ENCODE peak calls at places on chromosomes 16 and 17, in nine cellular contexts. One of them, this sample, is unnamed.

GRCh38 chr17:42111265-42111636 is 1.3 kb downstream of the DHX58 start:
- DNase-seq in endodermal cell: no peak
- DNase-seq in activated CD4-positive, alpha-beta T cell treated with anti-CD3 and anti-CD28 coated beads, Interleukin-2, amount 10 ng/mL, durations not matched to agents 7 days and 5 days: no peak
- DNase-seq in IMR-90: no peak
- DNase-seq in endothelial cell: no peak
- DNase-seq in HT1080: no peak
- DNase-seq in neural crest cell: no peak
- DNase-seq in H1: no peak
- DNase-seq in esophagus muscularis mucosa: no peak
- DNase-seq in this sample: no peak

GRCh38 chr16:77859493-77860232 is 71.3 kb downstream of the VAT1L start:
- DNase-seq in endodermal cell: no peak
- DNase-seq in activated CD4-positive, alpha-beta T cell treated with anti-CD3 and anti-CD28 coated beads, Interleukin-2, amount 10 ng/mL, durations not matched to agents 7 days and 5 days: no peak
- DNase-seq in IMR-90: no peak
- DNase-seq in endothelial cell: no peak
- DNase-seq in HT1080: no peak
- DNase-seq in neural crest cell: no peak
- DNase-seq in H1: no peak
- DNase-seq in esophagus muscularis mucosa: no peak
- DNase-seq in this sample: no peak

GRCh38 chr17:1011760-1012735 is 15.1 kb downstream of the TIMM22 start:
- DNase-seq in endodermal cell: no peak
- DNase-seq in activated CD4-positive, alpha-beta T cell treated with anti-CD3 and anti-CD28 coated beads, Interleukin-2, amount 10 ng/mL, durations not matched to agents 7 days and 5 days: no peak
- DNase-seq in IMR-90: no peak
- DNase-seq in endothelial cell: no peak
- DNase-seq in HT1080: no peak
- DNase-seq in neural crest cell: no peak
- DNase-seq in H1: no peak
- DNase-seq in esophagus muscularis mucosa: no peak
- DNase-seq in this sample: peak

GRCh38 chr17:77854083-77854758 is 104.3 kb upstream of the TNRC6C start:
- DNase-seq in endodermal cell: peak
- DNase-seq in activated CD4-positive, alpha-beta T cell treated with anti-CD3 and anti-CD28 coated beads, Interleukin-2, amount 10 ng/mL, durations not matched to agents 7 days and 5 days: no peak
- DNase-seq in IMR-90: no peak
- DNase-seq in endothelial cell: no peak
- DNase-seq in HT1080: no peak
- DNase-seq in neural crest cell: no peak
- DNase-seq in H1: no peak
- DNase-seq in esophagus muscularis mucosa: no peak
- DNase-seq in this sample: no peak

GRCh38 chr16:75216127-75216526 is 2.7 kb upstream of the CTRB1 start:
- DNase-seq in endodermal cell: peak
- DNase-seq in activated CD4-positive, alpha-beta T cell treated with anti-CD3 and anti-CD28 coated beads, Interleukin-2, amount 10 ng/mL, durations not matched to agents 7 days and 5 days: no peak
- DNase-seq in IMR-90: no peak
- DNase-seq in endothelial cell: no peak
- DNase-seq in HT1080: no peak
- DNase-seq in neural crest cell: no peak
- DNase-seq in H1: no peak
- DNase-seq in esophagus muscularis mucosa: no peak
- DNase-seq in this sample: peak

GRCh38 chr16:4214215-4214621 is 27.7 kb downstream of the SRL start:
- DNase-seq in endodermal cell: no peak
- DNase-seq in activated CD4-positive, alpha-beta T cell treated with anti-CD3 and anti-CD28 coated beads, Interleukin-2, amount 10 ng/mL, durations not matched to agents 7 days and 5 days: no peak
- DNase-seq in IMR-90: peak
- DNase-seq in endothelial cell: no peak
- DNase-seq in HT1080: peak
- DNase-seq in neural crest cell: no peak
- DNase-seq in H1: peak
- DNase-seq in esophagus muscularis mucosa: no peak
- DNase-seq in this sample: peak

GRCh38 chr17:63511331-63511730 is 11.8 kb upstream of the KCNH6 start:
- DNase-seq in endodermal cell: no peak
- DNase-seq in activated CD4-positive, alpha-beta T cell treated with anti-CD3 and anti-CD28 coated beads, Interleukin-2, amount 10 ng/mL, durations not matched to agents 7 days and 5 days: no peak
- DNase-seq in IMR-90: no peak
- DNase-seq in endothelial cell: no peak
- DNase-seq in HT1080: no peak
- DNase-seq in neural crest cell: no peak
- DNase-seq in H1: no peak
- DNase-seq in esophagus muscularis mucosa: no peak
- DNase-seq in this sample: peak

GRCh38 chr16:90016339-90016950 is 2.8 kb downstream of the DBNDD1 start:
- DNase-seq in endodermal cell: no peak
- DNase-seq in activated CD4-positive, alpha-beta T cell treated with anti-CD3 and anti-CD28 coated beads, Interleukin-2, amount 10 ng/mL, durations not matched to agents 7 days and 5 days: no peak
- DNase-seq in IMR-90: no peak
- DNase-seq in endothelial cell: no peak
- DNase-seq in HT1080: no peak
- DNase-seq in neural crest cell: no peak
- DNase-seq in H1: no peak
- DNase-seq in esophagus muscularis mucosa: no peak
- DNase-seq in this sample: peak

GRCh38 chr17:80720624-80721577 is 176.3 kb downstream of the RPTOR start:
- DNase-seq in endodermal cell: no peak
- DNase-seq in activated CD4-positive, alpha-beta T cell treated with anti-CD3 and anti-CD28 coated beads, Interleukin-2, amount 10 ng/mL, durations not matched to agents 7 days and 5 days: peak
- DNase-seq in IMR-90: peak
- DNase-seq in endothelial cell: peak
- DNase-seq in HT1080: peak
- DNase-seq in neural crest cell: no peak
- DNase-seq in H1: no peak
- DNase-seq in esophagus muscularis mucosa: no peak
- DNase-seq in this sample: no peak

GRCh38 chr17:17179371-17179827 is 26.7 kb downstream of the PLD6 start:
- DNase-seq in endodermal cell: no peak
- DNase-seq in activated CD4-positive, alpha-beta T cell treated with anti-CD3 and anti-CD28 coated beads, Interleukin-2, amount 10 ng/mL, durations not matched to agents 7 days and 5 days: peak
- DNase-seq in IMR-90: peak
- DNase-seq in endothelial cell: no peak
- DNase-seq in HT1080: peak
- DNase-seq in neural crest cell: no peak
- DNase-seq in H1: no peak
- DNase-seq in esophagus muscularis mucosa: no peak
- DNase-seq in this sample: peak

GRCh38 chr17:1179635-1180433 is at the start of gene ABR:
- DNase-seq in endodermal cell: peak
- DNase-seq in activated CD4-positive, alpha-beta T cell treated with anti-CD3 and anti-CD28 coated beads, Interleukin-2, amount 10 ng/mL, durations not matched to agents 7 days and 5 days: peak
- DNase-seq in IMR-90: peak
- DNase-seq in endothelial cell: peak
- DNase-seq in HT1080: no peak
- DNase-seq in neural crest cell: peak
- DNase-seq in H1: no peak
- DNase-seq in esophagus muscularis mucosa: no peak
- DNase-seq in this sample: peak

GRCh38 chr17:66301864-66302741 is at the start of gene PRKCA:
- DNase-seq in endodermal cell: peak
- DNase-seq in activated CD4-positive, alpha-beta T cell treated with anti-CD3 and anti-CD28 coated beads, Interleukin-2, amount 10 ng/mL, durations not matched to agents 7 days and 5 days: peak
- DNase-seq in IMR-90: peak
- DNase-seq in endothelial cell: peak
- DNase-seq in HT1080: peak
- DNase-seq in neural crest cell: peak
- DNase-seq in H1: no peak
- DNase-seq in esophagus muscularis mucosa: no peak
- DNase-seq in this sample: peak

GRCh38 chr16:88924834-88925539 is 52.0 kb downstream of the CBFA2T3 start:
- DNase-seq in endodermal cell: peak
- DNase-seq in activated CD4-positive, alpha-beta T cell treated with anti-CD3 and anti-CD28 coated beads, Interleukin-2, amount 10 ng/mL, durations not matched to agents 7 days and 5 days: no peak
- DNase-seq in IMR-90: peak
- DNase-seq in endothelial cell: peak
- DNase-seq in HT1080: peak
- DNase-seq in neural crest cell: no peak
- DNase-seq in H1: peak
- DNase-seq in esophagus muscularis mucosa: no peak
- DNase-seq in this sample: peak

GRCh38 chr17:75064867-75065561 is 18.0 kb downstream of the KCTD2 start:
- DNase-seq in endodermal cell: peak
- DNase-seq in activated CD4-positive, alpha-beta T cell treated with anti-CD3 and anti-CD28 coated beads, Interleukin-2, amount 10 ng/mL, durations not matched to agents 7 days and 5 days: no peak
- DNase-seq in IMR-90: no peak
- DNase-seq in endothelial cell: no peak
- DNase-seq in HT1080: no peak
- DNase-seq in neural crest cell: no peak
- DNase-seq in H1: no peak
- DNase-seq in esophagus muscularis mucosa: no peak
- DNase-seq in this sample: peak

GRCh38 chr17:9943343-9943742 is 38.3 kb upstream of the RCVRN start:
- DNase-seq in endodermal cell: no peak
- DNase-seq in activated CD4-positive, alpha-beta T cell treated with anti-CD3 and anti-CD28 coated beads, Interleukin-2, amount 10 ng/mL, durations not matched to agents 7 days and 5 days: no peak
- DNase-seq in IMR-90: no peak
- DNase-seq in endothelial cell: no peak
- DNase-seq in HT1080: no peak
- DNase-seq in neural crest cell: no peak
- DNase-seq in H1: no peak
- DNase-seq in esophagus muscularis mucosa: no peak
- DNase-seq in this sample: no peak

GRCh38 chr16:2022723-2023097 is 3.1 kb downstream of the NPW start:
- DNase-seq in endodermal cell: peak
- DNase-seq in activated CD4-positive, alpha-beta T cell treated with anti-CD3 and anti-CD28 coated beads, Interleukin-2, amount 10 ng/mL, durations not matched to agents 7 days and 5 days: no peak
- DNase-seq in IMR-90: peak
- DNase-seq in endothelial cell: peak
- DNase-seq in HT1080: no peak
- DNase-seq in neural crest cell: no peak
- DNase-seq in H1: no peak
- DNase-seq in esophagus muscularis mucosa: no peak
- DNase-seq in this sample: peak

GRCh38 chr17:76370261-76370993 is 14.0 kb upstream of the SPHK1 start:
- DNase-seq in endodermal cell: no peak
- DNase-seq in activated CD4-positive, alpha-beta T cell treated with anti-CD3 and anti-CD28 coated beads, Interleukin-2, amount 10 ng/mL, durations not matched to agents 7 days and 5 days: no peak
- DNase-seq in IMR-90: peak
- DNase-seq in endothelial cell: no peak
- DNase-seq in HT1080: peak
- DNase-seq in neural crest cell: no peak
- DNase-seq in H1: no peak
- DNase-seq in esophagus muscularis mucosa: no peak
- DNase-seq in this sample: peak

GRCh38 chr16:70695351-70696070 is 9.7 kb upstream of the MTSS2 start:
- DNase-seq in endodermal cell: peak
- DNase-seq in activated CD4-positive, alpha-beta T cell treated with anti-CD3 and anti-CD28 coated beads, Interleukin-2, amount 10 ng/mL, durations not matched to agents 7 days and 5 days: peak
- DNase-seq in IMR-90: no peak
- DNase-seq in endothelial cell: peak
- DNase-seq in HT1080: peak
- DNase-seq in neural crest cell: no peak
- DNase-seq in H1: no peak
- DNase-seq in esophagus muscularis mucosa: no peak
- DNase-seq in this sample: no peak

GRCh38 chr16:85731179-85731578 is 19.7 kb downstream of the C16orf74 start:
- DNase-seq in endodermal cell: no peak
- DNase-seq in activated CD4-positive, alpha-beta T cell treated with anti-CD3 and anti-CD28 coated beads, Interleukin-2, amount 10 ng/mL, durations not matched to agents 7 days and 5 days: no peak
- DNase-seq in IMR-90: no peak
- DNase-seq in endothelial cell: no peak
- DNase-seq in HT1080: no peak
- DNase-seq in neural crest cell: no peak
- DNase-seq in H1: no peak
- DNase-seq in esophagus muscularis mucosa: no peak
- DNase-seq in this sample: peak

GRCh38 chr16:89536886-89537548 is 23.5 kb upstream of the RPL13 start:
- DNase-seq in endodermal cell: no peak
- DNase-seq in activated CD4-positive, alpha-beta T cell treated with anti-CD3 and anti-CD28 coated beads, Interleukin-2, amount 10 ng/mL, durations not matched to agents 7 days and 5 days: no peak
- DNase-seq in IMR-90: no peak
- DNase-seq in endothelial cell: no peak
- DNase-seq in HT1080: no peak
- DNase-seq in neural crest cell: no peak
- DNase-seq in H1: no peak
- DNase-seq in esophagus muscularis mucosa: no peak
- DNase-seq in this sample: peak

GRCh38 chr16:21272253-21272652 is 5.8 kb downstream of the CRYM start:
- DNase-seq in endodermal cell: no peak
- DNase-seq in activated CD4-positive, alpha-beta T cell treated with anti-CD3 and anti-CD28 coated beads, Interleukin-2, amount 10 ng/mL, durations not matched to agents 7 days and 5 days: no peak
- DNase-seq in IMR-90: no peak
- DNase-seq in endothelial cell: no peak
- DNase-seq in HT1080: no peak
- DNase-seq in neural crest cell: no peak
- DNase-seq in H1: no peak
- DNase-seq in esophagus muscularis mucosa: no peak
- DNase-seq in this sample: no peak

GRCh38 chr16:87550510-87550961 is 51.8 kb upstream of the JPH3 start:
- DNase-seq in endodermal cell: peak
- DNase-seq in activated CD4-positive, alpha-beta T cell treated with anti-CD3 and anti-CD28 coated beads, Interleukin-2, amount 10 ng/mL, durations not matched to agents 7 days and 5 days: peak
- DNase-seq in IMR-90: no peak
- DNase-seq in endothelial cell: peak
- DNase-seq in HT1080: no peak
- DNase-seq in neural crest cell: peak
- DNase-seq in H1: no peak
- DNase-seq in esophagus muscularis mucosa: no peak
- DNase-seq in this sample: peak

GRCh38 chr17:48176456-48176855 is 68.9 kb downstream of the SNX11 start:
- DNase-seq in endodermal cell: no peak
- DNase-seq in activated CD4-positive, alpha-beta T cell treated with anti-CD3 and anti-CD28 coated beads, Interleukin-2, amount 10 ng/mL, durations not matched to agents 7 days and 5 days: no peak
- DNase-seq in IMR-90: no peak
- DNase-seq in endothelial cell: no peak
- DNase-seq in HT1080: no peak
- DNase-seq in neural crest cell: no peak
- DNase-seq in H1: no peak
- DNase-seq in esophagus muscularis mucosa: no peak
- DNase-seq in this sample: no peak

GRCh38 chr17:49633762-49634486 is 44.0 kb downstream of the SPOP start:
- DNase-seq in endodermal cell: no peak
- DNase-seq in activated CD4-positive, alpha-beta T cell treated with anti-CD3 and anti-CD28 coated beads, Interleukin-2, amount 10 ng/mL, durations not matched to agents 7 days and 5 days: no peak
- DNase-seq in IMR-90: no peak
- DNase-seq in endothelial cell: no peak
- DNase-seq in HT1080: no peak
- DNase-seq in neural crest cell: no peak
- DNase-seq in H1: no peak
- DNase-seq in esophagus muscularis mucosa: no peak
- DNase-seq in this sample: no peak

GRCh38 chr17:50354198-50354597 is 8.3 kb downstream of the XYLT2 start:
- DNase-seq in endodermal cell: no peak
- DNase-seq in activated CD4-positive, alpha-beta T cell treated with anti-CD3 and anti-CD28 coated beads, Interleukin-2, amount 10 ng/mL, durations not matched to agents 7 days and 5 days: no peak
- DNase-seq in IMR-90: no peak
- DNase-seq in endothelial cell: no peak
- DNase-seq in HT1080: no peak
- DNase-seq in neural crest cell: no peak
- DNase-seq in H1: no peak
- DNase-seq in esophagus muscularis mucosa: no peak
- DNase-seq in this sample: peak

GRCh38 chr16:84467256-84467655 is 37.2 kb downstream of the MEAK7 start:
- DNase-seq in endodermal cell: no peak
- DNase-seq in activated CD4-positive, alpha-beta T cell treated with anti-CD3 and anti-CD28 coated beads, Interleukin-2, amount 10 ng/mL, durations not matched to agents 7 days and 5 days: no peak
- DNase-seq in IMR-90: no peak
- DNase-seq in endothelial cell: no peak
- DNase-seq in HT1080: no peak
- DNase-seq in neural crest cell: no peak
- DNase-seq in H1: no peak
- DNase-seq in esophagus muscularis mucosa: no peak
- DNase-seq in this sample: no peak

This sample was measured in osteoblast.